ENCODE peak calls at places on chromosomes 13 and 19, in eight cellular contexts. R, W, D, H, O, S, M and K are unnamed samples. For H3K4me1, the result is how much of the 10 kb centered on the place peaks cover.

GRCh38 chr13:102400619-102401125 is 1.2 kb downstream of the FGF14 start:
- DNase-seq in M (peak), O (no peak), S (no peak), W (peak), H (peak), D (no peak), R (no peak), K (peak)

GRCh38 chr13:25659091-25659502 is 287.3 kb downstream of the ATP8A2 start:
- DNase-seq in W (no peak), S (peak), R (no peak), D (no peak), M (no peak), O (no peak), H (no peak), K (no peak)

GRCh38 chr13:75715598-75716523 is 79.7 kb downstream of the LMO7 start:
- DNase-seq in H (no peak), S (no peak), O (no peak), R (no peak), W (no peak), M (no peak), D (no peak), K (no peak)

GRCh38 chr13:111043575-111043982 is 71.5 kb upstream of the ARHGEF7 start:
- DNase-seq in M (peak), O (no peak), R (no peak), W (no peak), S (no peak), H (peak), D (no peak), K (peak)

GRCh38 chr19:18869781-18870530 is 26.0 kb downstream of the CERS1 start:
- DNase-seq in M (no peak), R (no peak), W (no peak), S (no peak), O (no peak), D (no peak), H (no peak), K (no peak)

GRCh38 chr19:38654478-38655079 is 7.1 kb downstream of the ACTN4 start:
- DNase-seq in W (no peak), D (no peak), S (no peak), R (no peak), M (no peak), O (peak), H (no peak), K (no peak)

GRCh38 chr13:39374741-39375189 is 228.2 kb downstream of the LHFPL6 start:
- DNase-seq in D (no peak), W (no peak), H (no peak), M (no peak), R (no peak), S (no peak), O (no peak), K (no peak)

GRCh38 chr19:55224038-55224665 is 4.4 kb downstream of the TMEM86B start:
- DNase-seq in M (no peak), D (no peak), H (no peak), W (no peak), S (no peak), R (no peak), O (no peak), K (no peak)

GRCh38 chr19:18091217-18091608 is 4.5 kb upstream of the IL12RB1 start:
- DNase-seq in O (no peak), S (no peak), D (peak), H (peak), M (peak), R (peak), W (peak), K (peak)

GRCh38 chr13:40503966-40504591 is 162.4 kb downstream of the FOXO1 start:
- DNase-seq in O (peak), H (no peak), W (peak), S (peak), M (no peak), D (peak), R (no peak), K (no peak)

GRCh38 chr19:35060160-35060855 is 18.8 kb downstream of the HPN start:
- DNase-seq in M (no peak), D (peak), S (no peak), O (no peak), W (no peak), R (no peak), H (no peak), K (no peak)

GRCh38 chr13:112330479-112331407 is 45.4 kb upstream of the SPACA7 start:
- DNase-seq in R (no peak), O (no peak), M (no peak), H (no peak), S (no peak), D (no peak), W (no peak), K (no peak)

GRCh38 chr19:33440241-33440640 is 66.7 kb downstream of the CEBPG start:
- DNase-seq in S (no peak), R (no peak), W (peak), H (no peak), D (peak), M (no peak), O (no peak), K (no peak)

GRCh38 chr13:101447852-101448251 is 4.6 kb upstream of the ITGBL1 start:
- DNase-seq in O (no peak), H (no peak), S (no peak), D (no peak), M (no peak), R (no peak), W (no peak), K (no peak)

GRCh38 chr13:109348514-109349340 is 437.7 kb downstream of the IRS2 start:
- DNase-seq in W (no peak), H (no peak), O (peak), R (no peak), M (no peak), D (no peak), S (no peak), K (no peak)

GRCh38 chr19:41350735-41351338 is 2.9 kb downstream of the TGFB1 start:
- DNase-seq in D (no peak), W (peak), O (no peak), H (peak), R (no peak), M (no peak), S (no peak), K (no peak)

GRCh38 chr13:21637296-21637695 is 33.3 kb upstream of the MICU2 start:
- DNase-seq in D (no peak), M (no peak), S (no peak), W (no peak), H (no peak), R (no peak), O (peak), K (peak)

GRCh38 chr13:103557878-103558277 is 491.7 kb upstream of the SLC10A2 start:
- DNase-seq in O (no peak), M (no peak), W (no peak), H (no peak), D (no peak), S (no peak), R (no peak), K (no peak)

GRCh38 chr19:45781282-45782161 is 768 bp downstream of the DMPK start:
- DNase-seq in R (no peak), O (peak), D (peak), H (no peak), W (peak), S (no peak), M (peak), K (no peak)

GRCh38 chr13:24685314-24685713 is 5.1 kb downstream of the ATP12A start:
- DNase-seq in D (no peak), O (no peak), R (no peak), S (no peak), M (no peak), W (no peak), H (no peak), K (no peak)

GRCh38 chr13:83423361-83423760 is 458.9 kb downstream of the SLITRK1 start:
- DNase-seq in W (no peak), R (no peak), O (no peak), D (no peak), H (no peak), S (no peak), M (no peak), K (no peak)

GRCh38 chr19:29680447-29680846 is 15.2 kb downstream of the PLEKHF1 start:
- DNase-seq in W (peak), D (peak), H (no peak), M (peak), O (no peak), S (no peak), R (peak), K (no peak)

GRCh38 chr19:12237143-12237839 is 57.4 kb downstream of the ZNF44 start:
- DNase-seq in M (no peak), H (no peak), O (no peak), R (no peak), S (no peak), W (peak), D (no peak), K (no peak)

GRCh38 chr13:73677041-73677589 is 457.1 kb downstream of the KLF12 start:
- DNase-seq in O (peak), M (no peak), D (no peak), R (no peak), H (no peak), W (no peak), S (no peak), K (no peak)

GRCh38 chr13:113182046-113182445 is 23.6 kb downstream of the PROZ start:
- DNase-seq in O (no peak), S (no peak), H (no peak), W (no peak), M (no peak), R (no peak), D (no peak), K (no peak)

GRCh38 chr13:51815848-51816247 is 11.9 kb upstream of the DHRS12 start:
- DNase-seq in S (no peak), M (no peak), R (no peak), D (no peak), W (no peak), O (no peak), H (no peak), K (no peak)
- H3K4me1 ChIP-seq in S (under half), M (under half), R (half or more), D (under half), W (under half), O (under half), H (under half), K (under half)

DNA sequence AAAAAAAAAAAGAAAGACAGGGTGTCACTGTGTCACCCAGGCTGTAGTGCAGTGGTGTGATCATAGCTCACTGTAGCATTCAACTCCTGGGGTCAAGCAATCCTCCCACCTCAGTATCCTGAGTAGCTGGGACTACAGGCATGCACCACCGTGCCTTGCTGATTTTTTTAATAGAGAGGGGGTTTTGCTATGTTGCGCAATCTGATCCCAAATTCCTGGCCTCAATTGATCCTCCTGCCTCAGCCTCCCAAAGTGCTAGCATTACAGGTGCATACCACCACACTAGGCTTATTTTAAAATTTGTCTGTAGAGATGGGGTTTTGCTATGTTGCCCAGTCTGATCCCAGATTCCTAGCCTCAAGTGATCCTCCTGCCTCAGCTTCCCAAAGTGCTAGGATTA is 159.3 kb downstream of the PTPRS start:
- DNase-seq in D (no peak), S (no peak), M (no peak), H (no peak), O (no peak), R (no peak), W (no peak), K (no peak)
- H3K4me3 ChIP-seq in D (no peak), S (no peak), M (no peak), H (no peak), O (no peak), R (no peak), W (no peak), K (no peak)

GRCh38 chr19:6057651-6058365 is 52.5 kb downstream of the RFX2 start:
- DNase-seq in M (no peak), R (no peak), D (no peak), H (no peak), W (peak), O (no peak), S (no peak), K (no peak)

GRCh38 chr19:6058411-6059201 is 51.7 kb downstream of the RFX2 start:
- DNase-seq in D (peak), H (no peak), O (no peak), W (no peak), S (no peak), M (no peak), R (no peak), K (no peak)

GRCh38 chr19:6060600-6061391 is 49.5 kb downstream of the RFX2 start:
- DNase-seq in M (no peak), O (no peak), W (no peak), D (peak), H (peak), S (no peak), R (peak), K (no peak)

GRCh38 chr19:6059996-6060599 is 50.2 kb downstream of the RFX2 start:
- DNase-seq in W (no peak), D (no peak), H (no peak), R (no peak), M (no peak), S (no peak), O (no peak), K (no peak)

GRCh38 chr19:6059396-6059947 is 50.8 kb downstream of the RFX2 start:
- DNase-seq in R (no peak), W (no peak), O (no peak), S (no peak), M (no peak), H (no peak), D (no peak), K (no peak)
- H3K4me1 ChIP-seq in R (under half), W (under half), O (under half), S (under half), M (half or more), H (under half), D (under half), K (under half)

GRCh38 chr13:36154567-36155231 is 23.5 kb upstream of the DCLK1 start:
- DNase-seq in D (no peak), O (no peak), W (peak), S (no peak), M (peak), R (no peak), H (no peak), K (no peak)
- H3K4me3 ChIP-seq in D (no peak), O (no peak), W (peak), S (no peak), M (peak), R (no peak), H (no peak), K (no peak)

GRCh38 chr13:32300406-32300805 is 14.8 kb downstream of the ZAR1L start:
- DNase-seq in O (no peak), R (no peak), W (no peak), H (no peak), M (no peak), D (no peak), S (no peak), K (no peak)

GRCh38 chr13:32298695-32299094 is 16.5 kb downstream of the ZAR1L start:
- DNase-seq in M (no peak), R (no peak), H (no peak), O (no peak), S (no peak), D (peak), W (no peak), K (no peak)

GRCh38 chr13:32300920-32301319 is 14.2 kb downstream of the ZAR1L start:
- DNase-seq in H (no peak), D (no peak), R (no peak), S (no peak), O (no peak), W (no peak), M (no peak), K (no peak)

GRCh38 chr13:32302461-32302860 is 12.7 kb downstream of the ZAR1L start:
- DNase-seq in H (no peak), R (no peak), S (no peak), M (no peak), D (no peak), W (no peak), O (no peak), K (no peak)

GRCh38 chr13:32299893-32300292 is 15.3 kb downstream of the ZAR1L start:
- DNase-seq in R (no peak), W (no peak), O (no peak), H (no peak), M (no peak), S (no peak), D (no peak), K (no peak)
- H3K4me1 ChIP-seq in R (under half), W (under half), O (under half), H (under half), M (under half), S (under half), D (under half), K (under half)

DNA sequence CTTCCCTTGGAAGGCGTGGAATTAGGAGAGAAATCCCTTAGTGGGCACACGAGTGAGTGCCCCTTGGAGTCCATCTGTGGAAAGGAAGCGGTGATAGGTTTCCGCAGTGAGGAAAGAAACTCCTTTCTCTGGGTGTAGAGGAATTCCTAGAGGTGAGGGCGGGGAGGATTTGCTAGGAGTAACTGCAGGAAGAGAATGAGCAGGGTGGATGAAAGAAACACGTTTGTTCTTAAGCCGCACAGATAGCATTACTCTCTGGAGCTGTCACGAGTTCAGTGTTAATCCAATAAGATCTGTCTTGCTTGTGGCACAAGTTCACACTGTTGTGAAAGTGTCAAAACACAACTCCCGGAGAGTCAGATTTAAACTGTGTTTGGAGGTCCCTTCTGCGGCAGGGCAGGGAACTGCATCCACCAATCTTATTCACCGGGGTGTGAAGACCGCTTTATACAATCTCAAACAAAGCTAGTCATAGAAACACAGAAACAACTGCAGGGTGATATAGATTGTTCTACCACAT is 1.2 kb downstream of the KL start:
- DNase-seq in W (peak), R (peak), H (peak), S (peak), D (peak), O (peak), M (peak), K (no peak)
- H3K4me3 ChIP-seq in W (peak), R (no peak), H (peak), S (peak), D (peak), O (peak), M (peak), K (peak)

DNA sequence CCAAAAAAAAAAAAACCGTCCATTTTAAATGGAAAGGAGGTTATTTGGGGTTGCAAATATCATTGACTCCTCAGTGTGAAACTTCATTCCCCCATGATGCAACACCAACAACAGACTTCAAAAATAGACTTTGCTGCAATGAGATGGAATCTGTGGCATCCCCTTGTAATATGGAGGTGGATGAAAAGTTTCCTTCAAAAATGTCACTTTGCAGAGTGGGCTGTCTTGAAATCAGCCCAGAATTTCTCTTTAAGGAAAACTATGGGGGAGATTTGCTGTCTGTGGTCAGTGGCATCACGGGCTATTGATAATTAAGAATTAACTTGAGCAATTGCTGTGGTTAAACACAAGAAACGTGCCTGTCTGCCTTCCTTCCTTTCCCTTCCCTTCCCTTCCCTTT is 1.5 kb downstream of the GPR18 start:
- DNase-seq in O (no peak), R (no peak), S (no peak), W (no peak), M (no peak), H (no peak), D (no peak), K (no peak)
- H3K4me1 ChIP-seq in O (under half), R (half or more), S (under half), W (under half), M (under half), H (under half), D (under half), K (under half)